ENCODE peak calls at places on chromosomes 11 and 22, in six cellular contexts. B is fibroblast of lung, A is vagina, S is heart left ventricle, V is right lobe of liver, C is neuronal stem cell. J is an unnamed sample. For H3K36me3 and H3K27me3, the result is how much of the 10 kb centered on the place peaks cover.

GRCh38 chr11:30991802-30992512 is 377.6 kb downstream of the DCDC1 start:
- DNase-seq in B (no peak), A (no peak), V (no peak), S (no peak), C (no peak), J (no peak)

GRCh38 chr11:124482362-124483147 is 37.1 kb upstream of the OR8B8 start:
- DNase-seq in B (peak), A (no peak), S (no peak), C (no peak), V (no peak), J (peak)

GRCh38 chr22:42365337-42365865 is 66.8 kb downstream of the NFAM1 start:
- DNase-seq in C (no peak), B (no peak), A (no peak), S (no peak), V (no peak), J (no peak)

GRCh38 chr22:41762980-41763779 is 37.3 kb upstream of the CCDC134 start:
- DNase-seq in B (peak), S (no peak), A (no peak), V (no peak), C (peak), J (peak)

GRCh38 chr11:120881591-120881990 is 142.3 kb upstream of the TBCEL start:
- DNase-seq in A (no peak), V (no peak), C (no peak), B (no peak), S (no peak), J (no peak)

GRCh38 chr11:114064216-114064615 is 4.7 kb downstream of the ZBTB16 start:
- DNase-seq in B (no peak), C (no peak), S (no peak), A (no peak), V (peak), J (no peak)

GRCh38 chr22:49262167-49262566 is 565.5 kb downstream of the BRD1 start:
- DNase-seq in A (no peak), C (no peak), S (no peak), V (no peak), B (no peak), J (no peak)

GRCh38 chr11:61010466-61011238 is 39.2 kb downstream of the CD6 start:
- DNase-seq in A (no peak), C (no peak), V (no peak), S (no peak), B (no peak), J (no peak)

GRCh38 chr11:7688238-7688826 is 15.0 kb upstream of the CYB5R2 start:
- DNase-seq in V (no peak), C (no peak), A (no peak), S (no peak), B (peak), J (no peak)

GRCh38 chr11:33724644-33725035 is 11.6 kb downstream of the CD59 start:
- DNase-seq in S (peak), V (no peak), A (no peak), C (no peak), B (peak), J (no peak)

GRCh38 chr22:33853200-33854097 is 66.8 kb downstream of the LARGE1 start:
- DNase-seq in C (no peak), A (no peak), B (peak), S (peak), V (peak), J (peak)

GRCh38 chr22:47090591-47091240 is 328.3 kb downstream of the TBC1D22A start:
- DNase-seq in C (peak), S (no peak), A (no peak), V (no peak), B (peak), J (peak)

GRCh38 chr22:27668828-27669797 is 132.4 kb downstream of the MN1 start:
- DNase-seq in V (no peak), A (no peak), C (no peak), S (peak), B (peak), J (peak)

GRCh38 chr11:77884186-77884828 is 63.4 kb downstream of the AAMDC start:
- DNase-seq in B (peak), A (no peak), V (no peak), S (no peak), C (no peak), J (peak)
- H3K36me3 ChIP-seq in B (under half), A (under half), V (under half), S (under half), C (half or more), J (under half)

GRCh38 chr11:44342616-44343015 is 32.7 kb upstream of the ALX4 start:
- DNase-seq in V (no peak), C (no peak), A (no peak), B (no peak), S (no peak), J (no peak)

GRCh38 chr11:44340656-44341055 is 30.7 kb upstream of the ALX4 start:
- DNase-seq in C (no peak), V (no peak), S (no peak), B (no peak), A (no peak), J (no peak)

GRCh38 chr11:44338031-44338430 is 28.1 kb upstream of the ALX4 start:
- DNase-seq in B (no peak), A (no peak), C (no peak), S (no peak), V (no peak), J (no peak)

GRCh38 chr11:44338721-44339529 is 29.0 kb upstream of the ALX4 start:
- DNase-seq in S (no peak), A (no peak), C (no peak), V (no peak), B (no peak), J (no peak)

GRCh38 chr11:44339530-44339883 is 29.6 kb upstream of the ALX4 start:
- DNase-seq in A (no peak), C (no peak), B (no peak), V (no peak), S (no peak), J (no peak)
- H3K27me3 ChIP-seq in A (under half), C (under half), B (under half), V (under half), S (half or more), J (half or more)

DNA sequence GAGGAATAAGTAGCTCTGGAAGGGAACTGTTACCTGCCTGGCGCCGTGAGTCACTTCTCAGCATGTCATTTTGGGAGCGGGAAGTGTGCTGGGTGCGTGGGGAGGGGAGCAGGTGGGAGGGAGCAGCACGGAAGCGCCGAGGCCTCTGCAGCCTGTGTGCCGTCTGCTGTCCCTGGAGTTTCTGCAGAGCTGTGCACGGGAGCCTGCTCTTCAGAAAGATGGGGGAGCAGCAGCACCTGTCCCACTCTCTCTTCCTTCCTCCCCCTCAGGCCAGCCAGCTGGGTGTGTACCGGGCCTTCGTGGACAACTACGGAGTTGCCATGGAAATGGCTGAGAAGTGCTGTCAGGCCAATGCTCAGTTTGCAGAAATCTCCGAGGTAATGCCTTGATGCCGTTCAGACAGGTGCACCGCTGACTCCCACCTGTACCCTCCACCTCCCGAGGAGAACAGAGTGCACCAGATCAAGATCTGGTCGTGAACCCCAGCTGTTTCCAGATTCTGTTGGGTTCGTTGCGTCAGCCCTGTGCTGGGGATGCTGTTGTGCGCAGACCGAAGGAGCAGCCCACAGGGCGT is 87.9 kb downstream of the BCR start:
- DNase-seq in V (no peak), S (no peak), C (no peak), B (no peak), A (no peak), J (no peak)
- H3K36me3 ChIP-seq in V (under half), S (under half), C (half or more), B (under half), A (under half), J (half or more)

GRCh38 chr22:22579869-22580604 is 21.0 kb upstream of the PRAME start:
- DNase-seq in A (no peak), C (no peak), V (no peak), S (no peak), B (no peak), J (no peak)
- H3K27me3 ChIP-seq in A (under half), C (under half), V (under half), S (under half), B (under half), J (under half)

GRCh38 chr22:29683536-29683935 is 36.3 kb upstream of the CABP7 start:
- DNase-seq in C (no peak), B (no peak), S (no peak), A (no peak), V (no peak), J (no peak)
- H3K36me3 ChIP-seq in C (half or more), B (under half), S (under half), A (under half), V (under half), J (half or more)

GRCh38 chr22:38456841-38457699 is 2.1 kb upstream of the KCNJ4 start:
- DNase-seq in B (no peak), A (no peak), S (no peak), C (no peak), V (no peak), J (no peak)
- H3K27me3 ChIP-seq in B (half or more), A (under half), S (under half), C (under half), V (under half), J (half or more)

GRCh38 chr22:44596726-44597125 is 98.7 kb upstream of the RTL6 start:
- DNase-seq in A (no peak), S (no peak), B (no peak), V (no peak), C (no peak), J (no peak)
- H3K36me3 ChIP-seq in A (under half), S (under half), B (under half), V (under half), C (under half), J (under half)

GRCh38 chr11:117878939-117879475 is 2.5 kb upstream of the FXYD6 start:
- DNase-seq in S (no peak), V (no peak), A (peak), B (no peak), C (no peak), J (no peak)

GRCh38 chr11:117882539-117882938 is 6.1 kb upstream of the FXYD6 start:
- DNase-seq in S (no peak), V (no peak), C (no peak), B (no peak), A (peak), J (no peak)

GRCh38 chr11:117883063-117883462 is 6.6 kb upstream of the FXYD6 start:
- DNase-seq in C (no peak), A (no peak), V (no peak), B (no peak), S (no peak), J (no peak)

GRCh38 chr11:117879516-117880480 is 3.3 kb upstream of the FXYD6 start:
- DNase-seq in A (peak), B (no peak), V (no peak), S (no peak), C (no peak), J (no peak)

GRCh38 chr11:117881217-117881616 is 4.8 kb upstream of the FXYD6 start:
- DNase-seq in S (no peak), A (peak), C (no peak), B (no peak), V (no peak), J (no peak)
- H3K27me3 ChIP-seq in S (under half), A (under half), C (under half), B (under half), V (under half), J (under half)